ENCODE peak calls at places on chromosomes 16 and 17, in six cellular contexts. O is DND-41, X is heart right ventricle, E is lung, J is GM10248, Q is GM06990. R is an unnamed sample.

GRCh38 chr16:26593700-26594099 is 473.0 kb upstream of the C16orf82 start:
- DNase-seq in O (no peak), E (no peak), Q (no peak), J (no peak), X (no peak), R (no peak)

GRCh38 chr16:22063888-22064467 is 28.4 kb upstream of the VWA3A start:
- DNase-seq in O (no peak), J (no peak), X (no peak), Q (no peak), E (no peak), R (no peak)

GRCh38 chr17:15124746-15125145 is 140.4 kb downstream of the PMP22 start:
- DNase-seq in E (no peak), X (no peak), Q (no peak), O (no peak), J (no peak), R (no peak)

GRCh38 chr16:54875443-54875842 is 55.2 kb upstream of the IRX5 start:
- DNase-seq in J (no peak), E (no peak), O (peak; percentile 24), Q (no peak), X (no peak), R (no peak)

GRCh38 chr17:19237389-19238166 is 412 bp downstream of the EPN2 start:
- DNase-seq in J (peak; percentile 67), E (peak; percentile 33), O (no peak), Q (peak; percentile 64), X (peak; percentile 40), R (no peak)

GRCh38 chr17:44022246-44022645 is 7.5 kb upstream of the TMEM101 start:
- DNase-seq in J (no peak), Q (no peak), E (no peak), X (no peak), O (no peak), R (no peak)

GRCh38 chr17:1638171-1638583 is 7.4 kb downstream of the SCARF1 start:
- DNase-seq in E (no peak), J (no peak), X (no peak), O (no peak), Q (no peak), R (no peak)

GRCh38 chr17:73686126-73686525 is 41.9 kb upstream of the SDK2 start:
- DNase-seq in J (no peak), X (no peak), E (no peak), O (no peak), Q (no peak), R (no peak)

GRCh38 chr16:5058476-5058875 is 7.3 kb downstream of the C16orf89 start:
- DNase-seq in X (no peak), E (no peak), J (no peak), O (no peak), Q (no peak), R (no peak)

GRCh38 chr17:8152981-8153549 is 861 bp upstream of the PER1 start:
- DNase-seq in O (no peak), X (peak; percentile 13), J (no peak), E (no peak), Q (no peak), R (no peak)

GRCh38 chr17:45410144-45411091 is 22.3 kb downstream of the ARHGAP27 start:
- DNase-seq in O (peak; percentile 80), J (peak; percentile 84), Q (peak; percentile 69), E (no peak), X (no peak), R (no peak)

GRCh38 chr16:11890231-11890630 is 25.5 kb downstream of the GSPT1 start:
- DNase-seq in Q (no peak), X (no peak), J (no peak), O (no peak), E (no peak), R (no peak)

GRCh38 chr16:13936596-13937081 is 16.7 kb downstream of the ERCC4 start:
- DNase-seq in O (no peak), Q (no peak), E (no peak), J (no peak), X (no peak), R (no peak)

GRCh38 chr16:17397499-17397891 is 73.3 kb downstream of the XYLT1 start:
- DNase-seq in X (no peak), O (no peak), E (no peak), J (no peak), Q (no peak), R (peak; percentile 31)

GRCh38 chr17:59356543-59357218 is 25.2 kb downstream of the YPEL2 start:
- DNase-seq in Q (no peak), O (no peak), J (no peak), X (no peak), E (no peak), R (no peak)
- TF ChIP-seq CTCF in Q (no peak), O (no peak), J (no peak), X (no peak), E (no peak), R (no peak)

GRCh38 chr17:65062168-65062915 is 5.8 kb upstream of the GNA13 start:
- DNase-seq in E (no peak), J (no peak), O (no peak), Q (no peak), X (no peak), R (no peak)
- TF ChIP-seq CTCF in E (no peak), J (no peak), O (no peak), Q (no peak), X (no peak), R (no peak)

GRCh38 chr16:84326545-84326944 is 31.9 kb downstream of the WFDC1 start:
- DNase-seq in Q (no peak), J (no peak), E (no peak), X (no peak), O (no peak), R (no peak)

GRCh38 chr16:84323626-84324025 is 28.9 kb downstream of the WFDC1 start:
- DNase-seq in E (no peak), Q (no peak), X (no peak), O (no peak), J (no peak), R (no peak)

GRCh38 chr16:84322749-84323148 is 28.1 kb downstream of the WFDC1 start:
- DNase-seq in J (no peak), E (no peak), Q (no peak), O (no peak), X (no peak), R (no peak)

GRCh38 chr16:84321932-84322331 is 27.3 kb downstream of the WFDC1 start:
- DNase-seq in J (no peak), Q (no peak), O (no peak), E (no peak), X (no peak), R (no peak)

GRCh38 chr16:84324439-84325262 is 30.0 kb downstream of the WFDC1 start:
- DNase-seq in Q (no peak), E (no peak), O (no peak), X (no peak), J (no peak), R (no peak)
- TF ChIP-seq CTCF in Q (no peak), E (no peak), O (no peak), X (no peak), J (no peak), R (no peak)

GRCh38 chr17:29572691-29573557 is 4.4 kb downstream of the TP53I13 start:
- DNase-seq in Q (no peak), J (peak; percentile 82), O (no peak), X (peak; percentile 78), E (no peak), R (peak; percentile 29)
- TF ChIP-seq CTCF in Q (no peak), J (peak; percentile 66), O (peak; percentile 43), X (peak; percentile 71), E (no peak), R (no peak)

GRCh38 chr16:49352923-49353322 is 20.7 kb upstream of the C16orf78 start:
- DNase-seq in E (no peak), O (no peak), X (no peak), J (no peak), Q (no peak), R (no peak)
- TF ChIP-seq CTCF in E (no peak), O (peak; percentile 53), X (no peak), J (no peak), Q (peak; percentile 62), R (no peak)

GRCh38 chr16:82639263-82639662 is 12.5 kb downstream of the CDH13 start:
- DNase-seq in Q (no peak), E (no peak), O (no peak), J (no peak), X (no peak), R (no peak)

GRCh38 chr16:82639666-82640336 is 13.0 kb downstream of the CDH13 start:
- DNase-seq in O (peak; percentile 53), Q (peak; percentile 39), E (peak; percentile 36), J (peak; percentile 54), X (peak; percentile 65), R (no peak)

GRCh38 chr16:82643936-82644630 is 17.3 kb downstream of the CDH13 start:
- DNase-seq in Q (no peak), E (no peak), O (no peak), X (no peak), J (no peak), R (no peak)

GRCh38 chr16:82643136-82643535 is 16.4 kb downstream of the CDH13 start:
- DNase-seq in O (no peak), X (no peak), J (no peak), E (no peak), Q (no peak), R (no peak)

DNA sequence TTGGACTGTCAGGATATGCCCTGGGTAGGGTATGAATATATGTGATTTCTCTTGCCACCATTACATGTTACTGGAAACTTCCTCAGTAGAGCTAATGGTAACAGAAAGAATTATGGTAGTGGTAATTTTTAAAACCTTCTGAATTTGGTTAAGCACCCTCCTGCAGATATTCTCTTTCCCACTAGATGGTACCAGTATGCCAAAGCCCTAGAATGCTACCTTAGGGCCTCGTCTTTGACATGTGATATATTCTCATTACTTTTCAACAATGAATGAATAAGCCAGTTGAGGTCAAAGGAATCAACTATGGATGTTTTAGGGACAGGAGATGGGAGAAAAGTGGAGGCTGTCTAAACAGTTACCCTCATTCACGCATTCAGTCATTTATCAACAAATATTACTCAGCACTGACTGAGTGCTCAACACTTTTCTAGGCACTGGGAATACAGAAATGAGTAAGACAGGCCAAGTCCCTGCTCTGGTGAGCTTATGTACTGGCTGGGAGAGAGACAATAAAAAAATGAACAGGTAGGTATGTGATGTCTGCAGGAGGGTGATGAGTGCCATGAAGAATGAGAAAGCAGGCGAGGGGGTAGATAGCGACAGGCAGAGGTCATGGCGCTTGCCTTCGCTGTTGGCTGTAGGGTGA is 14.7 kb downstream of the CDH13 start:
- DNase-seq in X (no peak), O (no peak), Q (no peak), E (no peak), J (no peak), R (no peak)
- TF ChIP-seq CTCF in X (no peak), O (no peak), Q (peak; percentile 57), E (no peak), J (peak; percentile 2), R (no peak)